ENCODE peak calls at places on chromosomes 5 and 9, in nine cellular contexts. M, D, S, I, J, N, X, B and U are unnamed samples.

GRCh38 chr5:24642022-24642421 is 2.8 kb downstream of the CDH10 start:
- DNase-seq in D (no peak), B (no peak), N (peak), S (no peak), J (no peak), I (peak), X (peak), M (no peak), U (no peak)

GRCh38 chr5:38184627-38185026 is 73.7 kb upstream of the EGFLAM start:
- DNase-seq in M (no peak), B (no peak), S (no peak), N (no peak), J (no peak), D (no peak), I (no peak), X (no peak), U (no peak)

GRCh38 chr5:24381861-24382460 is 262.8 kb downstream of the CDH10 start:
- DNase-seq in M (no peak), S (no peak), B (no peak), D (no peak), N (peak), J (no peak), I (no peak), X (peak), U (no peak)

GRCh38 chr9:121494192-121494591 is 5.5 kb downstream of the GGTA1 start:
- DNase-seq in M (no peak), S (no peak), N (no peak), X (no peak), B (no peak), J (no peak), D (no peak), I (no peak), U (no peak)

GRCh38 chr5:75558221-75558620 is 46.5 kb downstream of the POLK start:
- DNase-seq in S (no peak), N (no peak), M (no peak), B (no peak), J (no peak), D (no peak), X (no peak), I (no peak), U (no peak)

GRCh38 chr5:168268949-168269943 is 22.2 kb upstream of the WWC1 start:
- DNase-seq in N (peak), M (peak), J (peak), I (peak), X (peak), S (peak), B (peak), D (peak), U (peak)

GRCh38 chr5:113163328-113163727 is 186.7 kb downstream of the DCP2 start:
- DNase-seq in B (no peak), I (no peak), J (no peak), N (peak), M (no peak), D (no peak), X (peak), S (no peak), U (no peak)

GRCh38 chr5:142293486-142293885 is 31.3 kb downstream of the SPRY4 start:
- DNase-seq in X (no peak), M (no peak), N (no peak), I (no peak), J (no peak), S (no peak), D (no peak), B (no peak), U (no peak)

GRCh38 chr9:7523644-7524043 is 275.9 kb downstream of the DMAC1 start:
- DNase-seq in B (no peak), I (no peak), J (no peak), N (no peak), X (no peak), S (no peak), M (no peak), D (no peak), U (no peak)

GRCh38 chr9:72165821-72166547 is 16.7 kb downstream of the GDA start:
- DNase-seq in S (no peak), M (no peak), X (peak), J (no peak), I (no peak), D (no peak), B (no peak), N (no peak), U (no peak)

GRCh38 chr9:2641033-2641432 is 19.4 kb downstream of the VLDLR start:
- DNase-seq in M (no peak), N (no peak), D (no peak), I (no peak), J (peak), B (no peak), S (no peak), X (no peak), U (no peak)

GRCh38 chr5:91118802-91119201 is 264.3 kb downstream of the ARRDC3 start:
- DNase-seq in S (no peak), M (no peak), X (no peak), N (no peak), I (no peak), J (no peak), B (no peak), D (no peak), U (no peak)

GRCh38 chr5:54738118-54738972 is 220.8 kb downstream of the SNX18 start:
- DNase-seq in M (peak), J (peak), D (no peak), I (peak), N (no peak), S (peak), X (peak), B (no peak), U (no peak)

GRCh38 chr9:133804199-133804598 is 66.0 kb upstream of the SARDH start:
- DNase-seq in I (no peak), X (no peak), N (no peak), M (no peak), S (no peak), J (no peak), D (no peak), B (no peak), U (no peak)

GRCh38 chr9:36893911-36894310 is 140.2 kb downstream of the PAX5 start:
- DNase-seq in J (no peak), S (no peak), M (no peak), D (no peak), I (no peak), N (no peak), X (no peak), B (no peak), U (no peak)

GRCh38 chr5:79552984-79553383 is 39.0 kb upstream of the HOMER1 start:
- DNase-seq in S (no peak), N (peak), I (no peak), M (no peak), B (no peak), D (peak), X (no peak), J (no peak), U (no peak)

GRCh38 chr9:33463151-33463550 is 10.6 kb downstream of the NOL6 start:
- DNase-seq in I (no peak), N (no peak), B (no peak), S (no peak), J (no peak), M (no peak), X (no peak), D (no peak), U (no peak)

GRCh38 chr9:74824654-74825053 is 63.1 kb downstream of the TRPM6 start:
- DNase-seq in M (peak), J (no peak), B (no peak), D (no peak), I (no peak), X (peak), S (peak), N (peak), U (peak)

GRCh38 chr9:25948182-25948581 is 269.9 kb upstream of the TUSC1 start:
- DNase-seq in D (no peak), N (no peak), B (no peak), X (no peak), I (no peak), M (no peak), J (no peak), S (no peak), U (no peak)

GRCh38 chr9:23850242-23851023 is 24.4 kb upstream of the ELAVL2 start:
- DNase-seq in J (no peak), X (peak), N (peak), I (peak), B (no peak), S (no peak), M (no peak), D (no peak), U (no peak)

GRCh38 chr5:135553688-135554462 is 18.1 kb upstream of the NEUROG1 start:
- DNase-seq in N (no peak), M (peak), D (no peak), B (peak), J (peak), X (peak), S (no peak), I (peak), U (no peak)

GRCh38 chr9:27514551-27514950 is 9.5 kb upstream of the IFNK start:
- DNase-seq in S (no peak), X (no peak), J (peak), B (no peak), M (no peak), D (no peak), I (no peak), N (no peak), U (no peak)

GRCh38 chr9:121857941-121858340 is 206.5 kb downstream of the DAB2IP start:
- DNase-seq in B (no peak), S (no peak), D (no peak), I (no peak), J (no peak), N (no peak), M (no peak), X (no peak), U (no peak)

GRCh38 chr5:7904170-7904569 is 35.2 kb downstream of the MTRR start:
- DNase-seq in B (peak), J (no peak), D (no peak), X (peak), M (no peak), I (no peak), N (peak), S (no peak), U (peak)

GRCh38 chr9:87336407-87336806 is 161.3 kb upstream of the DAPK1 start:
- DNase-seq in N (no peak), I (peak), M (no peak), D (no peak), X (no peak), J (no peak), S (no peak), B (peak), U (no peak)

GRCh38 chr9:135139366-135139965 is 52.0 kb downstream of the OLFM1 start:
- DNase-seq in X (no peak), D (no peak), B (no peak), I (no peak), N (no peak), S (no peak), M (no peak), J (no peak), U (no peak)

GRCh38 chr9:72577212-72577753 is 55.9 kb downstream of the TMC1 start:
- DNase-seq in M (no peak), B (peak), S (peak), X (peak), N (peak), J (no peak), D (no peak), I (peak), U (peak)

GRCh38 chr9:88593537-88594185 is 58.7 kb downstream of the NXNL2 start:
- DNase-seq in B (peak), S (peak), D (peak), M (no peak), X (peak), N (peak), I (peak), J (peak), U (no peak)

GRCh38 chr9:88590558-88591146 is 55.7 kb downstream of the NXNL2 start:
- DNase-seq in S (no peak), B (no peak), I (no peak), J (no peak), D (no peak), M (no peak), X (peak), N (no peak), U (no peak)

DNA sequence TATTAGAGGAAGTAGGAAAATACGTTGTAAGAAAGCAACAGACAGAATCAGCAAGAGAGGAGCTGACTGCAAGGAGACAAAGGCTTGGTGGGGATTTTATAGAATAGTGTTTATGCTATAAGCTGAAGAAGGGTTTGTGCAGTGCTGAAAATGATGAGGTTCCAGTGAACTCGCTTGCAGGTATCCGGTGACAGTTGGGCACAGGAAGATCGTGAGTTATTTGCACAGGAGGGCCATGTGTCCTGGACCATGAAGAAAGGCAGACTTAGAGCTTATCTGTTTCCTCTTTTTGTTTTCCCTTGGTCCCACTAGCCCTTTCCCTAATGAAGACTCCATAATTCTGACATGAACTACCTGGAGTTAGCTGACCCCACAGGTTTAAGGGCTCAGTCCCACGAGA is 61.4 kb downstream of the NXNL2 start:
- DNase-seq in J (no peak), I (no peak), D (no peak), X (no peak), B (no peak), M (no peak), N (no peak), S (no peak), U (no peak)
- H3K4me3 ChIP-seq in J (no peak), I (no peak), D (no peak), X (no peak), B (no peak), M (no peak), N (no peak), S (no peak), U (no peak)

GRCh38 chr9:129206921-129207320 is 28.9 kb upstream of the IER5L start:
- DNase-seq in X (no peak), M (no peak), I (no peak), B (no peak), D (no peak), S (no peak), N (no peak), J (no peak), U (no peak)

GRCh38 chr9:129209109-129209508 is 31.0 kb upstream of the IER5L start:
- DNase-seq in I (no peak), D (no peak), X (no peak), N (no peak), J (no peak), S (no peak), M (no peak), B (no peak), U (no peak)

GRCh38 chr9:129209580-129209979 is 31.5 kb upstream of the IER5L start:
- DNase-seq in D (no peak), I (no peak), J (no peak), B (no peak), S (no peak), X (peak), N (no peak), M (no peak), U (no peak)

GRCh38 chr9:129210125-129210524 is 32.1 kb upstream of the IER5L start:
- DNase-seq in I (no peak), D (no peak), B (no peak), X (no peak), S (no peak), N (no peak), J (no peak), M (no peak), U (no peak)

DNA sequence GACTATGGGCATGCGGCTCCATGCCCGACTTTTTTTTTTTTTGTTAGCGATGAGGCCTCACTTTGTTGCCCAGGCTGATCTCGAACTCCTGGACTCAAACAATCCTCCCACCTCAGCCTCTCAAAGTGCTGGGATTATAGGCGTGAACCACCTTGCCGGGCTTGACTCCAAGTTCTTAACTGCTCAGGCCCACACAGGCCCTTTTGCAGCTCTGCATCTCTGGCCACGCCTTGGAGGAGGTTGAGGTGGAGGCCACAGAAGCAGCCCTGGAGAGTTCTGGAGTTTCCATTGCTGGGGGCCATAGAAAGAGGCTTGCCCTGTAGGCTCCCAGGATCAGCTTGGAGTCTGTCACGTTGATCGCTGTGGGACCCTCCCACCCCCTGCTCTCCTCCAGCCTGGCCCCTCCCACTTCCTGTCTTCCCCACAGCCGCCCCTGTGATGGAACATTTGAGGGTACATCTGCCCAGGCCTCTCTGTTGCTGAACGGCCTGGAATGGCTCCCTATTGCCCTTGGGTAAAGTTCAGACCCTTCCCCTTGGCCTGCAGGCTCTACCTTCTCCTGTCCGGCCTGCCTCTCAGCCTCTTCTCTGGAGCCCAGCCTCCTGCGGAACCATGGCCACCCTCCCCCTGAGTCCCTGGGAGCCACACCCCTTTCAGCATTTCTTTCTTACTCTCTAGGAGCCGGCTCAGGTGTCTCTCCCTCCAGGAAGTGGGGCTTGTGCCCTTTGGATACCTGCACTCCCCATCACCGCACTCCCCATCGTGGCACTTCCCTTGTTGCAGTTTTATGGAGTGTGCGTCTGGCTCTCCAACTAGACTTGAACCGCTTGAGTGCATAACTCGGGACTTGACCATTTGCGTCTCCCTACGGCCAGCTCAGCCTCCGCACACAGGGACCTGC is 30.4 kb upstream of the IER5L start:
- DNase-seq in X (peak), S (no peak), M (no peak), N (no peak), I (peak), B (no peak), J (no peak), D (no peak), U (no peak)
- H3K4me3 ChIP-seq in X (no peak), S (no peak), M (no peak), N (no peak), I (no peak), B (no peak), J (no peak), D (no peak), U (no peak)

GRCh38 chr5:154466671-154467070 is 11.4 kb downstream of the HAND1 start:
- DNase-seq in I (no peak), B (no peak), D (no peak), S (no peak), M (no peak), N (no peak), X (no peak), J (no peak), U (no peak)

GRCh38 chr5:154466147-154466546 is 11.9 kb downstream of the HAND1 start:
- DNase-seq in N (no peak), I (no peak), S (no peak), D (no peak), M (no peak), J (no peak), B (no peak), X (no peak), U (no peak)

GRCh38 chr5:154461531-154461930 is 15.7 kb downstream of the SAP30L start:
- DNase-seq in X (no peak), M (no peak), D (no peak), S (no peak), I (no peak), N (no peak), B (no peak), J (no peak), U (peak)

GRCh38 chr5:154465169-154465568 is 12.9 kb downstream of the HAND1 start:
- DNase-seq in S (no peak), I (no peak), M (no peak), X (peak), J (no peak), N (no peak), B (no peak), D (no peak), U (peak)

GRCh38 chr5:154464435-154464834 is 13.6 kb downstream of the HAND1 start:
- DNase-seq in I (no peak), S (no peak), M (no peak), J (no peak), D (no peak), N (no peak), X (no peak), B (no peak), U (no peak)
- H3K4me3 ChIP-seq in I (no peak), S (no peak), M (no peak), J (no peak), D (no peak), N (no peak), X (no peak), B (no peak), U (no peak)

DNA sequence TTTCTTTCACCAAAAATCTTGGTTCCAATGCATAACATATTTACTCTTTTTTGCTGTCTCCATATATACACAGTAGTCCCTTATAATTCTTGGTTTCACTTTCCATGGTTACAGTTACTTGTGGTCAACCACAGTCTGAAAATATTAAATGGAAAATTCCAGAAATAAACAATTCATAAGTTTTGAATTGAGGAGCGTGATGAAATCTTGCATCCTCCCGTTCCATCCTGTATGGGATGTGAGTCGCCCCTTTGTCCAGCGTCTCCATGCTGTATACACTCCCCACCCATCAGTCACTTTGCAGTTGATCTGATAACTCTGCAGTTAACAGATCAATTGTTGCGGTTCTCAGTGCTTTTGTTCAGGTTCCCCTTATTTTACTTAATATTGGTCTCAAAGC is 11.5 kb upstream of the FAF2 start:
- DNase-seq in D (no peak), S (no peak), B (no peak), J (no peak), X (no peak), M (no peak), N (peak), I (no peak), U (no peak)
- H3K4me3 ChIP-seq in D (no peak), S (no peak), B (no peak), J (no peak), X (no peak), M (no peak), N (no peak), I (no peak), U (no peak)

DNA sequence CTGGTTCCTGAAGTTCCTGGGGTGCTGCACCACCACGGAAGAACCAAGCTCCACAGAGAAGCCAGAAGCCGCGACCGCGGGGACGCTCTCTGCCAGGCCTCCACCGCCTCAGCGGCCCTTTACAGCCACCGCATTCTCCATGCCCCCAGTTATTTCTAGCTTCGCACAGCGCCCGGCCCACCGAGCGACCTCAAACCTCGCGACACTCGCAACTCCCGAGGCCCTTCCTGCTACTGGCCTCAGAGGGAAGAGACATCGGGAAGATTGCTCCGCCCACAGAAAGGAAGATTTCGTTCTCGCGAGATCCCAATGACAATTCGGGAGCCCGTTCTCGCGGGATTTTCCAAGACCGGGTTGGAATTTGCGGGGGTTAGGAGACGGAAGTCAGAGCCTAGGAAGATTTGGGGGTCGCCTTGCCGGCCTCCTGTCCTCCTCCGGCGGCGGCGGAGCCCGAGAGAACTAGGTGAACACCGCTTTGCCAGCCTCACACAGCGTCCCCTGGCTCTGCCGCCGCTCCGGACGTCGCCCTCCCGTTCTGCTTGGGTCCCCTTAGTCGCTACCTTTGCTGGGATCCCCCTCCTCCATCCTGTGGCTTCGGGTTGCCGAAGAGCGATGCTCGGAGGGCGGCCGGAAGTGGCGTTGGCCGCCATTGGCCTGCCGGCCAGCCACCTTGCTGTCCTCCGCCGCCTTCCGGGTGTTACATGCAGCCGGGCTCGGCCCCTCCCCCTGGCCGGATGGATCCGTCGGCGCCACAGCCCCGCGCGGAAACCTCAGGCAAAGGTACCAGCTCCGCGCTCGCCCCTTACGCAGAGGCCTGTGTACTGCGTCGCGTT is at the start of gene ERCC6L2:
- DNase-seq in B (peak), J (peak), X (peak), M (peak), I (peak), D (peak), S (peak), N (peak), U (peak)
- H3K4me3 ChIP-seq in B (no peak), J (no peak), X (no peak), M (peak), I (peak), D (no peak), S (no peak), N (no peak), U (no peak)

GRCh38 chr5:2007906-2008437 is 125.2 kb upstream of the IRX4 start:
- DNase-seq in S (peak), M (no peak), I (no peak), X (peak), N (no peak), J (no peak), B (no peak), D (no peak), U (no peak)
- H3K4me3 ChIP-seq in S (peak), M (no peak), I (no peak), X (no peak), N (no peak), J (no peak), B (no peak), D (no peak), U (no peak)